ENCODE peak calls at places on chromosomes 16 and 17, in five cellular contexts. S is IMR-90, T is body of pancreas, R is A549, A is heart left ventricle. Y is an unnamed sample.

GRCh38 chr16:46986438-46986837 is 13.0 kb upstream of the DNAJA2 start:
- DNase-seq in S (no peak), T (no peak), R (no peak), A (no peak), Y (no peak)

GRCh38 chr17:82477934-82478333 is 19.4 kb downstream of the NARF start:
- DNase-seq in S (no peak), T (no peak), R (no peak), A (no peak), Y (no peak)

GRCh38 chr17:60102632-60103047 is 23.9 kb upstream of the HEATR6 start:
- DNase-seq in S (peak), T (no peak), R (peak), A (no peak), Y (no peak)

GRCh38 chr17:79612468-79613194 is 1.8 kb upstream of the RBFOX3 start:
- DNase-seq in S (peak), T (peak), R (peak), A (peak), Y (no peak)

GRCh38 chr17:2059837-2060658 is 5.1 kb downstream of the HIC1 start:
- DNase-seq in S (no peak), T (no peak), R (no peak), A (no peak), Y (no peak)

GRCh38 chr17:67278363-67278762 is 33.4 kb upstream of the HELZ start:
- DNase-seq in S (no peak), T (no peak), R (no peak), A (no peak), Y (no peak)

GRCh38 chr17:4898351-4898750 is 985 bp upstream of the C17orf107 start:
- DNase-seq in S (no peak), T (peak), R (no peak), A (peak), Y (no peak)

GRCh38 chr17:41519501-41520224 is 973 bp upstream of the KRT15 start:
- DNase-seq in S (no peak), T (peak), R (no peak), A (peak), Y (no peak)

GRCh38 chr17:1461193-1461944 is 5.3 kb upstream of the CRK start:
- DNase-seq in S (no peak), T (no peak), R (no peak), A (no peak), Y (no peak)

GRCh38 chr17:6551909-6552768 is 4.2 kb downstream of the PITPNM3 start:
- DNase-seq in S (no peak), T (peak), R (no peak), A (no peak), Y (no peak)

GRCh38 chr17:59785091-59785799 is 77.8 kb downstream of the VMP1 start:
- DNase-seq in S (no peak), T (no peak), R (peak), A (no peak), Y (no peak)

GRCh38 chr17:50565559-50566350 is 5.2 kb downstream of the CACNA1G start:
- DNase-seq in S (peak), T (no peak), R (peak), A (no peak), Y (no peak)

GRCh38 chr17:58822148-58823050 is 66.7 kb downstream of the PPM1E start:
- DNase-seq in S (no peak), T (no peak), R (no peak), A (no peak), Y (no peak)

GRCh38 chr16:1351215-1351581 is 480 bp downstream of the TSR3 start:
- DNase-seq in S (no peak), T (no peak), R (no peak), A (no peak), Y (no peak)

GRCh38 chr17:62064791-62065563 is at the start of gene MED13:
- DNase-seq in S (peak), T (peak), R (peak), A (peak), Y (peak)

GRCh38 chr17:48542956-48543853 is 1.7 kb downstream of the HOXB2 start:
- DNase-seq in S (peak), T (no peak), R (peak), A (peak), Y (no peak)

GRCh38 chr17:4394208-4395110 is 28.0 kb upstream of the UBE2G1 start:
- DNase-seq in S (no peak), T (no peak), R (no peak), A (no peak), Y (no peak)

GRCh38 chr16:68790130-68790761 is 53.1 kb upstream of the TANGO6 start:
- DNase-seq in S (peak), T (peak), R (peak), A (no peak), Y (no peak)

GRCh38 chr16:48611329-48612137 is 1.6 kb upstream of the N4BP1 start:
- DNase-seq in S (no peak), T (no peak), R (peak), A (no peak), Y (no peak)

GRCh38 chr17:50464121-50464520 is 4.6 kb downstream of the CHAD start:
- DNase-seq in S (no peak), T (no peak), R (no peak), A (no peak), Y (no peak)

GRCh38 chr17:56629450-56630187 is 36.1 kb downstream of the NOG start:
- DNase-seq in S (peak), T (no peak), R (peak), A (no peak), Y (no peak)

GRCh38 chr16:88430185-88430523 is 22.9 kb upstream of the ZFPM1 start:
- DNase-seq in S (no peak), T (no peak), R (no peak), A (no peak), Y (no peak)

GRCh38 chr17:1264196-1264595 is 6.0 kb upstream of the BHLHA9 start:
- DNase-seq in S (no peak), T (no peak), R (no peak), A (no peak), Y (no peak)

DNA sequence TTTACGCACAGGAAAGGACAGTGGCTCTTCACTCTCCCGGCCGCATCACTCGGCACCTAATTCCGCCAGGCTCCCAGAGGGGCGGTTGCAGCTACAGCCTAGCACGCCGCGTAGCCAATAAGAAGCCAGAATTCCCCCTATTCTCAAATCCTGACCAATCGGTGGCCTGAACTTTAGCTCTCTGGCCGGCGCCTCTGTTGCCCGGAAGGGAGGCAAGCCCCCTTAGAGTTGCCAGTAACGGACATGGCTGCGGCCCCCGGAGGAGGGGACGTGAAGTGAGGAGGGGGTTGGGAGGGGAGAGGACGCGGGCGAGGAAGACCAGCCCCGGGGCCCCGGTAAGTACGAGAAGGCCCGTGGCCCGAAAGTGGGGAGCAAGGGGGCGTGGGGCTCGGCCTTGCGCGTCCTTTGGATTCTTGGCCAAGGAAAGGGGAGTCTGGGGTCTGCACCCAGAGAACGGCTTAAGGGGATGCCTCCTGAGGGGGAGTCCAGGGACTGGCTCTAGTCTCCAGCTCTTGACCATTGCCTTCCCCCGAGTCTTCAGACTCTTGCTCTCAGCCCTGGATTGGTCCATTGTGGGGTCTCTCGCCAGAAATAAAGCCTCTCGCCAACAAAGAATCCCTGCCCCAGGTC is at the start of gene TMEM94:
- DNase-seq in S (peak), T (peak), R (peak), A (peak), Y (peak)
- TF ChIP-seq POLR2A in S (peak), T (no peak), R (peak), A (no peak), Y (peak)

GRCh38 chr17:16460796-16461605 is 31.0 kb downstream of the LRRC75A start:
- DNase-seq in S (no peak), T (no peak), R (no peak), A (no peak), Y (no peak)
- TF ChIP-seq CTCF in S (no peak), T (no peak), R (no peak), A (no peak), Y (no peak)

GRCh38 chr16:57539072-57539796 is 2.9 kb upstream of the CCDC102A start:
- DNase-seq in S (no peak), T (no peak), R (no peak), A (no peak), Y (no peak)
- H3K27ac ChIP-seq in S (no peak), T (no peak), R (no peak), A (no peak), Y (no peak)

DNA sequence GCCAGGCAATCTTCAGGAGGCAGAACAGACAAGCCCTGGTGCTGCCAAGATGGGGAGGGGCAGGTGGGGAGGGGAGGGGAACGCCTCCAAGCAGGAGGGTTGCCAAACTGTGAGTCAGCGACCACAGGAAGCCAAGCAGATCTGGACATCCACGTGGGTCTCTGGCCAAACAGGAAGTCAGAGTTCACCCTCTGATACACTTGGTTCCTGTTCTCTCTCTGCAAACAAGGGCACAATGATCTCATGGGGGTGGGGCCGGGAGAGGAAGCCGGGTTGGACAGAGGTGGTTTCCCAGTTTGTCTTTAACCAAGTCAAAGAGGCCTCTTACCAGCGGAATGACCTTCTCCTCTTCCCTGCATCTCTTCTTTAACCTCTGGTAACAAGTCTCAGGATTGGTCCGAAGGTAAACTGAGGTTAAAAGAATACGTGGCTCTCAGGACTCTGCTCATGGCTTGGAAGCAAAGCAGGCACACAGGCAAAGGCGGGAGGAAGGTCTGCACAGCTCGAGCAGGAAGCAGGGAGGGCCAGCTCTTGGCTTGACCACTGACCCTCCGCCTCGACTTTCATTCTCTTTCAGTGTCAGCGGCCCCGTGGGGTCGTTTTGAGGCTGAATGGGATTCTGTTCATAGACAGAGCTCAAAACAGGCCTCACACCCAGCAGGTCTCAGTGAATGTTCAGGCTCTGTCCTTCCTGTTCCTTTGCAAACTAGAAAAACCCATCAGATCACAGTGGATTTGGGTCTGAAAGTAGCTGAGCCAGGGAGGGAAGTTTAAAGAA is 32.9 kb downstream of the TK2 start:
- DNase-seq in S (peak), T (peak), R (peak), A (peak), Y (peak)
- TF ChIP-seq POLR2A in S (no peak), T (no peak), R (no peak), A (no peak), Y (peak)